ENCODE peak calls at places on chromosomes 16 and 17, in four cellular contexts. K is tibial nerve; P is choroid plexus epithelial cell; O is CD8-positive, alpha-beta T cell. B is an unnamed sample.
A peak's percentile ranks its signal among the peaks of the same experiment; 100 is the strongest.

GRCh38 chr17:79615926-79616325 is 5.1 kb upstream of the RBFOX3 start:
- DNase-seq in K (no peak), P (no peak), O (no peak), B (no peak)

GRCh38 chr16:54355251-54355650 is 68.7 kb upstream of the IRX3 start:
- DNase-seq in K (no peak), P (peak; percentile 67), O (no peak), B (no peak)

GRCh38 chr17:1090454-1091189 is 89.2 kb downstream of the ABR start:
- DNase-seq in K (no peak), P (no peak), O (no peak), B (no peak)

GRCh38 chr17:50188521-50189395 is 12.7 kb downstream of the COL1A1 start:
- DNase-seq in K (no peak), P (peak; percentile 43), O (no peak), B (no peak)

GRCh38 chr16:26614102-26614864 is 452.4 kb upstream of the C16orf82 start:
- DNase-seq in K (no peak), P (no peak), O (no peak), B (no peak)

GRCh38 chr17:606501-607243 is 108.0 kb downstream of the VPS53 start:
- DNase-seq in K (no peak), P (peak; percentile 58), O (no peak), B (no peak)

GRCh38 chr17:61574542-61575351 is 16.3 kb downstream of the NACA2 start:
- DNase-seq in K (no peak), P (peak; percentile 70), O (no peak), B (no peak)

GRCh38 chr17:74671031-74671771 is 41.5 kb downstream of the CD300LF start:
- DNase-seq in K (peak; percentile 38), P (peak; percentile 83), O (peak; percentile 51), B (peak; percentile 90)

GRCh38 chr17:19867094-19867653 is 562 bp downstream of the ULK2 start:
- DNase-seq in K (peak; percentile 56), P (peak; percentile 66), O (peak; percentile 19), B (peak; percentile 72)

GRCh38 chr17:77723909-77724875 is 234.3 kb upstream of the TNRC6C start:
- DNase-seq in K (no peak), P (no peak), O (no peak), B (no peak)

GRCh38 chr17:66306413-66306812 is 4.0 kb downstream of the PRKCA start:
- DNase-seq in K (no peak), P (peak; percentile 76), O (no peak), B (no peak)

GRCh38 chr16:70553645-70554044 is 30.0 kb downstream of the SF3B3 start:
- DNase-seq in K (no peak), P (peak; percentile 89), O (no peak), B (no peak)

GRCh38 chr17:82493517-82493840 is 26.1 kb upstream of the FOXK2 start:
- DNase-seq in K (no peak), P (no peak), O (no peak), B (no peak)

GRCh38 chr16:50848755-50849514 is 107.0 kb downstream of the CYLD start:
- DNase-seq in K (no peak), P (no peak), O (no peak), B (no peak)

GRCh38 chr17:74012465-74012864 is 191.0 kb upstream of the RPL38 start:
- DNase-seq in K (no peak), P (no peak), O (no peak), B (no peak)

GRCh38 chr17:48579738-48580543 is 1.8 kb upstream of the HOXB4 start:
- DNase-seq in K (no peak), P (no peak), O (no peak), B (no peak)

GRCh38 chr16:17106243-17106791 is 364.4 kb downstream of the XYLT1 start:
- DNase-seq in K (no peak), P (no peak), O (no peak), B (no peak)

GRCh38 chr17:57135748-57136342 is 50.8 kb downstream of the AKAP1 start:
- DNase-seq in K (no peak), P (no peak), O (no peak), B (no peak)

GRCh38 chr17:75640556-75641119 is 7.4 kb downstream of the SMIM5 start:
- DNase-seq in K (no peak), P (no peak), O (no peak), B (no peak)

GRCh38 chr16:75256059-75256870 is 4.8 kb upstream of the BCAR1 start:
- DNase-seq in K (no peak), P (peak; percentile 59), O (no peak), B (no peak)

GRCh38 chr16:10876799-10877341 is at the start of gene CIITA:
- DNase-seq in K (peak; percentile 84), P (peak; percentile 60), O (peak; percentile 25), B (no peak)

GRCh38 chr17:751269-752001 is 629 bp downstream of the GEMIN4 start:
- DNase-seq in K (no peak), P (peak; percentile 52), O (peak; percentile 25), B (no peak)

GRCh38 chr17:45051060-45051719 is at the start of gene DCAKD:
- DNase-seq in K (peak; percentile 89), P (peak; percentile 98), O (peak; percentile 76), B (peak; percentile 96)
- TF ChIP-seq CTCF in K (peak; percentile 59), P (no peak), O (no peak), B (no peak)

GRCh38 chr17:63950940-63951907 is 19.1 kb upstream of the CD79B start:
- DNase-seq in K (no peak), P (no peak), O (no peak), B (no peak)
- TF ChIP-seq CTCF in K (no peak), P (peak; percentile 48), O (no peak), B (peak; percentile 43)

GRCh38 chr17:68865584-68865983 is 89.6 kb downstream of the ABCA8 start:
- DNase-seq in K (no peak), P (no peak), O (no peak), B (no peak)

GRCh38 chr17:68867759-68868516 is 87.3 kb downstream of the ABCA8 start:
- DNase-seq in K (no peak), P (no peak), O (no peak), B (no peak)

GRCh38 chr17:68861602-68862001 is 93.6 kb downstream of the ABCA8 start:
- DNase-seq in K (no peak), P (no peak), O (no peak), B (no peak)

GRCh38 chr17:68860941-68861340 is 94.3 kb downstream of the ABCA8 start:
- DNase-seq in K (no peak), P (no peak), O (no peak), B (no peak)

DNA sequence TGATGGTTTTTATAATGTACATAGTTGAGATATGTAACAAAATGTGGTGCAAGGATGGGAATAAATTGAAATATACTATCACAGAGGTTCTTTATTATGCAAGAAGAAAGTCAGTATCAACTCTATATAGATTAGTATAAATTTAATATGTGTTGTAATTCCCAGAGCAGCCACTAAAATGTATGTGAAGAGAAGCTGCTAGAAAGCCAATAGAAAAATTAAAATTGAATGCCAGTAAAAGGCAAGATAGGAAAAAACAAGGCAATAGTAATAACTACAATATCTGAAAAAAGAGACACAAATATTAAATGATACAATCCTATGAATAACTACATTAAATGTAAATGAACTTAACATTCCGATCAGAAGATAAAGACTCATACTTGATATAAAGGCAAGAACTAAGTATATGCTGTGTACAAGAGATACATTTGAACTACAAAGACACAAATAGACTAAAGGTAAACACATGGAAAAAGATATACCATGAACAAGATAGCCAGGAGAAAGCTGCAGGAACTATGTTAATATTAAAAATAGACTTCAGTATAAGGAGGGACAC is 92.0 kb downstream of the ABCA8 start:
- DNase-seq in K (no peak), P (no peak), O (no peak), B (no peak)
- TF ChIP-seq CTCF in K (no peak), P (no peak), O (no peak), B (peak; percentile 65)

DNA sequence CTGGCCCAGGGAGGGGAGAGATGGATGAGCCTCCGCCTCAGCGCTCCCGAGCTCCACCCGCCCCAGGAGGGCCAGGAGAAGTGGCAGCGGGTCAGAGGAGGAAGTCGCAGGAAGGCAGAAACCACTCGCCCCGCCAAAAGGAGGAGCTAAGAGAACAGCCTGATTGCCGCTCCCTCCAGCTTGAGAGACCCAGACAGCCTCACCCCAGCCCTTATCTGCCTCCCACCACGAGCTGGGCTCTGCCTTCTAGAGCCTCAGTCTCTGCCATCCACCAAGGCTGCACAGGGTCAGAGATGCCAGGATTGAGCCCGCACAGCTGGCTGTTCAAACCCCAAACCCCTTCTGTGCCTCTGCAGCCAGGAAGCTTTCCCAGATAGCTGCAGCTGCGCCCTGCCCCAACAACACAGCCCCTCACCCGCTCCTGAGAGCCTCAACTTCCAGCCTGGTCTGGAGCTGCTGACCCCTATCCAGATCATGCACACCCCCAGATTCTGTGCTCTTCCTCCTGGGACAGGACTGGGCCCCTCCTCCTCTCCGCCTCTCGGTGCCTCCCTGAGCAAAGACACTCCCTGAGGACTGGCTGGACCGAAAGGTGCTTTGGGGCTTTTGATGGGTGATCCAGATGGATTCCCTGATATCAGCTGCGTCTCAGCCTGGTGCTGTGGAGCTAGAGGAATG is 1.0 kb upstream of the ATP2A3 start:
- DNase-seq in K (peak; percentile 31), P (peak; percentile 28), O (peak; percentile 33), B (no peak)
- TF ChIP-seq CTCF in K (no peak), P (peak; percentile 13), O (no peak), B (no peak)

DNA sequence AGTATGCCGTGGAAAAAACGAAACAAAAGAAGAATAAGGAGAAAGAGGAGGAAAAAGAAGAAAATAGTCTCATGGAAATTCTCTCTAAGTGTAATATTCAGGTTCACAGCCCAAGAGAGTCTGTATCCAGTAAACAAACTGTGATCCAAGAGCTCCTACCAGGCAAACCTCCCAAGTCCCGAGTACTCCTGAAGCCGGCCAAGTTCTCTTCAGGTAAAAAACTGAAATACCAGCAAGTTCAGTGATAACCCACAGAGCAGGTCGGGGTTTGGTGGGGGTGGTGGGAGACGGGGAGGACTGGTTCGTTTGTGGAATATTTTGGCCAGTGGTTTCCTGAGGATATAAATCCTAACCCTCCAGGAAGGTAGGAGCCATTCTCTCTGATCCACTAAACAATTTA is 8.5 kb upstream of the TVP23B start:
- DNase-seq in K (no peak), P (no peak), O (no peak), B (no peak)
- TF ChIP-seq CTCF in K (no peak), P (no peak), O (no peak), B (no peak)

GRCh38 chr17:53148058-53148457 is 674.7 kb upstream of the KIF2B start:
- DNase-seq in K (no peak), P (no peak), O (no peak), B (no peak)

GRCh38 chr17:53150101-53150698 is 672.5 kb upstream of the KIF2B start:
- DNase-seq in K (no peak), P (no peak), O (no peak), B (no peak)
- TF ChIP-seq CTCF in K (no peak), P (no peak), O (no peak), B (peak; percentile 61)